ENCODE peak calls at places on chromosome 9, in ten cellular contexts. One of them, this sample, is unnamed. For H3K4me1, the result is how much of the 10 kb centered on the place peaks cover.

GRCh38 chr9:34413229-34413852 is 36.6 kb upstream of the MYORG start:
- DNase-seq in sigmoid colon: no peak
- DNase-seq in adrenal gland: peak
- DNase-seq in transverse colon: peak
- DNase-seq in breast epithelium: no peak
- DNase-seq in Peyer's patch: no peak
- DNase-seq in body of pancreas: no peak
- DNase-seq in esophagus squamous epithelium: no peak
- DNase-seq in IMR-90: peak
- DNase-seq in H1: peak
- DNase-seq in this sample: peak

GRCh38 chr9:114097613-114098020 is 1.5 kb downstream of the KIF12 start:
- DNase-seq in sigmoid colon: no peak
- DNase-seq in adrenal gland: peak
- DNase-seq in transverse colon: peak
- DNase-seq in breast epithelium: no peak
- DNase-seq in Peyer's patch: no peak
- DNase-seq in body of pancreas: peak
- DNase-seq in esophagus squamous epithelium: no peak
- DNase-seq in IMR-90: no peak
- DNase-seq in H1: no peak
- DNase-seq in this sample: peak

GRCh38 chr9:112731971-112732370 is 14.1 kb upstream of the INIP start:
- DNase-seq in sigmoid colon: no peak
- DNase-seq in adrenal gland: no peak
- DNase-seq in transverse colon: peak
- DNase-seq in breast epithelium: no peak
- DNase-seq in Peyer's patch: no peak
- DNase-seq in body of pancreas: peak
- DNase-seq in esophagus squamous epithelium: no peak
- DNase-seq in IMR-90: no peak
- DNase-seq in H1: no peak
- DNase-seq in this sample: no peak

GRCh38 chr9:112065781-112066606 is 109.1 kb downstream of the SUSD1 start:
- DNase-seq in sigmoid colon: peak
- DNase-seq in adrenal gland: peak
- DNase-seq in transverse colon: peak
- DNase-seq in breast epithelium: peak
- DNase-seq in Peyer's patch: no peak
- DNase-seq in body of pancreas: peak
- DNase-seq in esophagus squamous epithelium: no peak
- DNase-seq in IMR-90: peak
- DNase-seq in H1: no peak
- DNase-seq in this sample: peak

GRCh38 chr9:35835766-35836165 is 6.7 kb downstream of the TMEM8B start:
- DNase-seq in sigmoid colon: no peak
- DNase-seq in adrenal gland: no peak
- DNase-seq in transverse colon: no peak
- DNase-seq in breast epithelium: no peak
- DNase-seq in Peyer's patch: no peak
- DNase-seq in body of pancreas: no peak
- DNase-seq in esophagus squamous epithelium: no peak
- DNase-seq in IMR-90: no peak
- DNase-seq in H1: no peak
- DNase-seq in this sample: no peak

GRCh38 chr9:115008536-115008935 is 78.1 kb upstream of the TNFSF8 start:
- DNase-seq in sigmoid colon: no peak
- DNase-seq in adrenal gland: peak
- DNase-seq in transverse colon: no peak
- DNase-seq in breast epithelium: no peak
- DNase-seq in Peyer's patch: no peak
- DNase-seq in body of pancreas: no peak
- DNase-seq in esophagus squamous epithelium: no peak
- DNase-seq in IMR-90: peak
- DNase-seq in H1: no peak
- DNase-seq in this sample: no peak

GRCh38 chr9:93902051-93902779 is 52.9 kb downstream of the BARX1 start:
- DNase-seq in sigmoid colon: peak
- DNase-seq in adrenal gland: no peak
- DNase-seq in transverse colon: peak
- DNase-seq in breast epithelium: no peak
- DNase-seq in Peyer's patch: no peak
- DNase-seq in body of pancreas: peak
- DNase-seq in esophagus squamous epithelium: no peak
- DNase-seq in IMR-90: no peak
- DNase-seq in H1: peak
- DNase-seq in this sample: no peak

GRCh38 chr9:72480931-72481330 is 40.5 kb upstream of the TMC1 start:
- DNase-seq in sigmoid colon: no peak
- DNase-seq in adrenal gland: no peak
- DNase-seq in transverse colon: no peak
- DNase-seq in breast epithelium: no peak
- DNase-seq in Peyer's patch: no peak
- DNase-seq in body of pancreas: no peak
- DNase-seq in esophagus squamous epithelium: no peak
- DNase-seq in IMR-90: peak
- DNase-seq in H1: no peak
- DNase-seq in this sample: no peak

GRCh38 chr9:105449081-105449480 is 1.2 kb downstream of the FSD1L start:
- DNase-seq in sigmoid colon: no peak
- DNase-seq in adrenal gland: no peak
- DNase-seq in transverse colon: no peak
- DNase-seq in breast epithelium: no peak
- DNase-seq in Peyer's patch: no peak
- DNase-seq in body of pancreas: no peak
- DNase-seq in esophagus squamous epithelium: no peak
- DNase-seq in IMR-90: peak
- DNase-seq in H1: no peak
- DNase-seq in this sample: no peak

GRCh38 chr9:134496413-134497282 is 145.0 kb upstream of the COL5A1 start:
- DNase-seq in sigmoid colon: no peak
- DNase-seq in adrenal gland: no peak
- DNase-seq in transverse colon: peak
- DNase-seq in breast epithelium: no peak
- DNase-seq in Peyer's patch: no peak
- DNase-seq in body of pancreas: no peak
- DNase-seq in esophagus squamous epithelium: no peak
- DNase-seq in IMR-90: peak
- DNase-seq in H1: no peak
- DNase-seq in this sample: no peak

GRCh38 chr9:130208600-130209347 is 36.6 kb downstream of the NCS1 start:
- DNase-seq in sigmoid colon: no peak
- DNase-seq in adrenal gland: no peak
- DNase-seq in transverse colon: no peak
- DNase-seq in breast epithelium: no peak
- DNase-seq in Peyer's patch: no peak
- DNase-seq in body of pancreas: no peak
- DNase-seq in esophagus squamous epithelium: no peak
- DNase-seq in IMR-90: no peak
- DNase-seq in H1: peak
- DNase-seq in this sample: no peak

GRCh38 chr9:19922476-19923118 is 133.8 kb upstream of the SLC24A2 start:
- DNase-seq in sigmoid colon: no peak
- DNase-seq in adrenal gland: peak
- DNase-seq in transverse colon: no peak
- DNase-seq in breast epithelium: no peak
- DNase-seq in Peyer's patch: no peak
- DNase-seq in body of pancreas: no peak
- DNase-seq in esophagus squamous epithelium: no peak
- DNase-seq in IMR-90: peak
- DNase-seq in H1: no peak
- DNase-seq in this sample: peak

GRCh38 chr9:103319979-103320378 is 324.8 kb downstream of the CYLC2 start:
- DNase-seq in sigmoid colon: no peak
- DNase-seq in adrenal gland: no peak
- DNase-seq in transverse colon: no peak
- DNase-seq in breast epithelium: no peak
- DNase-seq in Peyer's patch: no peak
- DNase-seq in body of pancreas: no peak
- DNase-seq in esophagus squamous epithelium: no peak
- DNase-seq in IMR-90: no peak
- DNase-seq in H1: no peak
- DNase-seq in this sample: no peak

GRCh38 chr9:94881023-94881422 is 154.5 kb downstream of the AOPEP start:
- DNase-seq in sigmoid colon: no peak
- DNase-seq in adrenal gland: no peak
- DNase-seq in transverse colon: no peak
- DNase-seq in breast epithelium: no peak
- DNase-seq in Peyer's patch: no peak
- DNase-seq in body of pancreas: no peak
- DNase-seq in esophagus squamous epithelium: no peak
- DNase-seq in IMR-90: no peak
- DNase-seq in H1: peak
- DNase-seq in this sample: no peak

GRCh38 chr9:12816656-12817101 is 41.9 kb downstream of the LURAP1L start:
- DNase-seq in sigmoid colon: no peak
- DNase-seq in adrenal gland: no peak
- DNase-seq in transverse colon: no peak
- DNase-seq in breast epithelium: no peak
- DNase-seq in Peyer's patch: no peak
- DNase-seq in body of pancreas: no peak
- DNase-seq in esophagus squamous epithelium: no peak
- DNase-seq in IMR-90: no peak
- DNase-seq in H1: no peak
- DNase-seq in this sample: no peak
- H3K4me1 ChIP-seq in sigmoid colon: half or more
- H3K4me1 ChIP-seq in adrenal gland: under half
- H3K4me1 ChIP-seq in transverse colon: under half
- H3K4me1 ChIP-seq in breast epithelium: under half
- H3K4me1 ChIP-seq in Peyer's patch: under half
- H3K4me1 ChIP-seq in body of pancreas: half or more
- H3K4me1 ChIP-seq in esophagus squamous epithelium: under half
- H3K4me1 ChIP-seq in IMR-90: under half
- H3K4me1 ChIP-seq in H1: under half
- H3K4me1 ChIP-seq in this sample: under half

DNA sequence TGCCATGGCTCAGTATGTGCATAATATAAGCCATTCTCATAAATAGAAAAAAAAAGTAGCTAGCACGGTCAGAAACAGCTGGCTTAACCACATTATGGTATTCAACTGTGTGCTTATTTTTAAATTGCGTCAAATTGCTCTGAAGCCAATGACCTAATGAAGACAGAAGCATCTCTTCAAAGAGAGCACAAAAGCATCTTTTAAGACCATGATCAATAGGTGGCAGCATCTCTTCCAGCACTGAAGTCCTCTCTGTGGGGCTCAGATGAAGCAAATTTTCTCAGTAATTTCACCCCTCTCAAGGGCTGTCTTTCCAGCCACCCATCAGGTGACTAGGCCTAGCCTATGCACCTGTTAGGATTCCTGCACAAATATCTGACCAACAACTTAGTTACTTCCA is 251.4 kb downstream of the GLIS3 start:
- DNase-seq in sigmoid colon: no peak
- DNase-seq in adrenal gland: no peak
- DNase-seq in transverse colon: no peak
- DNase-seq in breast epithelium: no peak
- DNase-seq in Peyer's patch: no peak
- DNase-seq in body of pancreas: no peak
- DNase-seq in esophagus squamous epithelium: no peak
- DNase-seq in IMR-90: peak
- DNase-seq in H1: no peak
- DNase-seq in this sample: no peak
- H3K4me3 ChIP-seq in sigmoid colon: no peak
- H3K4me3 ChIP-seq in adrenal gland: no peak
- H3K4me3 ChIP-seq in transverse colon: no peak
- H3K4me3 ChIP-seq in breast epithelium: no peak
- H3K4me3 ChIP-seq in Peyer's patch: no peak
- H3K4me3 ChIP-seq in body of pancreas: no peak
- H3K4me3 ChIP-seq in esophagus squamous epithelium: no peak
- H3K4me3 ChIP-seq in IMR-90: no peak
- H3K4me3 ChIP-seq in H1: no peak
- H3K4me3 ChIP-seq in this sample: no peak

GRCh38 chr9:90891656-90892055 is 90.0 kb downstream of the SYK start:
- DNase-seq in sigmoid colon: no peak
- DNase-seq in adrenal gland: no peak
- DNase-seq in transverse colon: no peak
- DNase-seq in breast epithelium: no peak
- DNase-seq in Peyer's patch: no peak
- DNase-seq in body of pancreas: no peak
- DNase-seq in esophagus squamous epithelium: no peak
- DNase-seq in IMR-90: peak
- DNase-seq in H1: no peak
- DNase-seq in this sample: no peak

GRCh38 chr9:90888941-90889340 is 87.3 kb downstream of the SYK start:
- DNase-seq in sigmoid colon: no peak
- DNase-seq in adrenal gland: no peak
- DNase-seq in transverse colon: no peak
- DNase-seq in breast epithelium: no peak
- DNase-seq in Peyer's patch: no peak
- DNase-seq in body of pancreas: no peak
- DNase-seq in esophagus squamous epithelium: no peak
- DNase-seq in IMR-90: no peak
- DNase-seq in H1: peak
- DNase-seq in this sample: no peak

GRCh38 chr9:90893706-90894105 is 92.1 kb downstream of the SYK start:
- DNase-seq in sigmoid colon: no peak
- DNase-seq in adrenal gland: no peak
- DNase-seq in transverse colon: no peak
- DNase-seq in breast epithelium: no peak
- DNase-seq in Peyer's patch: no peak
- DNase-seq in body of pancreas: no peak
- DNase-seq in esophagus squamous epithelium: no peak
- DNase-seq in IMR-90: no peak
- DNase-seq in H1: no peak
- DNase-seq in this sample: no peak

GRCh38 chr9:90894956-90895687 is 93.5 kb downstream of the SYK start:
- DNase-seq in sigmoid colon: no peak
- DNase-seq in adrenal gland: no peak
- DNase-seq in transverse colon: no peak
- DNase-seq in breast epithelium: no peak
- DNase-seq in Peyer's patch: no peak
- DNase-seq in body of pancreas: no peak
- DNase-seq in esophagus squamous epithelium: no peak
- DNase-seq in IMR-90: no peak
- DNase-seq in H1: no peak
- DNase-seq in this sample: peak

DNA sequence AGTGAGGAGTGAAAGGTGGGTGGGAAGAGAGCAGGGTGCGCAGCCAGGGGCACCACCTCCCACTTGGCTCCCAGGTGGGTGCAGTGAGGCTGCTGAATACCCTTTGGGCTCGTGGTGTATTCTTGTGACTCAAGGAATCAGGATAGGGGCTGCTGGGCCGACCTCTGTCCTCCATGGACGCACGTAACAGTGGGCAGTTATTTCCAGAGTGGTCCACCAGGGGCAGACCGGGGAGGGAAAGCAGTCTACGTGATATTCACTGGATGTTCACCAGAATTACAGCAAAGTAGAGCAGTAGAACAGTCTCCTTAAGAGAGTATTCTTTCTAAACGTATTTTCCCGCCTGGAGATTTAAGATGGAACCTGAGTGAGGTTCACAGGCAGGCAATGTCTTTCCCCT is 88.5 kb downstream of the SYK start:
- DNase-seq in sigmoid colon: no peak
- DNase-seq in adrenal gland: no peak
- DNase-seq in transverse colon: no peak
- DNase-seq in breast epithelium: no peak
- DNase-seq in Peyer's patch: no peak
- DNase-seq in body of pancreas: no peak
- DNase-seq in esophagus squamous epithelium: no peak
- DNase-seq in IMR-90: no peak
- DNase-seq in H1: peak
- DNase-seq in this sample: no peak
- TF ChIP-seq POLR2A in sigmoid colon: no peak
- TF ChIP-seq POLR2A in adrenal gland: no peak
- TF ChIP-seq POLR2A in transverse colon: no peak
- TF ChIP-seq POLR2A in breast epithelium: no peak
- TF ChIP-seq POLR2A in Peyer's patch: no peak
- TF ChIP-seq POLR2A in body of pancreas: no peak
- TF ChIP-seq POLR2A in esophagus squamous epithelium: no peak
- TF ChIP-seq POLR2A in IMR-90: no peak
- TF ChIP-seq POLR2A in H1: no peak
- TF ChIP-seq POLR2A in this sample: no peak

GRCh38 chr9:137671196-137671538 is 52.4 kb downstream of the EHMT1 start:
- DNase-seq in sigmoid colon: no peak
- DNase-seq in adrenal gland: no peak
- DNase-seq in transverse colon: no peak
- DNase-seq in breast epithelium: no peak
- DNase-seq in Peyer's patch: no peak
- DNase-seq in body of pancreas: no peak
- DNase-seq in esophagus squamous epithelium: no peak
- DNase-seq in IMR-90: no peak
- DNase-seq in H1: no peak
- DNase-seq in this sample: no peak
- H3K4me1 ChIP-seq in sigmoid colon: half or more
- H3K4me1 ChIP-seq in adrenal gland: under half
- H3K4me1 ChIP-seq in transverse colon: under half
- H3K4me1 ChIP-seq in breast epithelium: under half
- H3K4me1 ChIP-seq in Peyer's patch: under half
- H3K4me1 ChIP-seq in body of pancreas: half or more
- H3K4me1 ChIP-seq in esophagus squamous epithelium: half or more
- H3K4me1 ChIP-seq in IMR-90: under half
- H3K4me1 ChIP-seq in H1: under half
- H3K4me1 ChIP-seq in this sample: under half